ENCODE peak calls at places on chromosome 20, in nine cellular contexts. One of them, this sample, is unnamed.

GRCh38 chr20:20462185-20462584 is 94.3 kb downstream of the INSM1 start:
- DNase-seq in A549: no peak
- DNase-seq in neuronal stem cell: no peak
- DNase-seq in esophagus squamous epithelium: no peak
- DNase-seq in CD8-positive, alpha-beta T cell: no peak
- DNase-seq in lower lobe of right lung: no peak
- DNase-seq in WERI-Rb-1: no peak
- DNase-seq in breast epithelium: no peak
- DNase-seq in CD8-positive, alpha-beta memory T cell: no peak
- DNase-seq in this sample: no peak

GRCh38 chr20:43189614-43190331 is at the start of gene PTPRT:
- DNase-seq in A549: no peak
- DNase-seq in neuronal stem cell: no peak
- DNase-seq in esophagus squamous epithelium: no peak
- DNase-seq in CD8-positive, alpha-beta T cell: no peak
- DNase-seq in lower lobe of right lung: no peak
- DNase-seq in WERI-Rb-1: no peak
- DNase-seq in breast epithelium: no peak
- DNase-seq in CD8-positive, alpha-beta memory T cell: no peak
- DNase-seq in this sample: no peak

GRCh38 chr20:13294522-13294921 is 73.4 kb downstream of the ISM1 start:
- DNase-seq in A549: no peak
- DNase-seq in neuronal stem cell: no peak
- DNase-seq in esophagus squamous epithelium: no peak
- DNase-seq in CD8-positive, alpha-beta T cell: no peak
- DNase-seq in lower lobe of right lung: no peak
- DNase-seq in WERI-Rb-1: no peak
- DNase-seq in breast epithelium: no peak
- DNase-seq in CD8-positive, alpha-beta memory T cell: no peak
- DNase-seq in this sample: no peak

GRCh38 chr20:3141757-3142156 is 17.9 kb downstream of the FASTKD5 start:
- DNase-seq in A549: no peak
- DNase-seq in neuronal stem cell: no peak
- DNase-seq in esophagus squamous epithelium: no peak
- DNase-seq in CD8-positive, alpha-beta T cell: no peak
- DNase-seq in lower lobe of right lung: no peak
- DNase-seq in WERI-Rb-1: no peak
- DNase-seq in breast epithelium: no peak
- DNase-seq in CD8-positive, alpha-beta memory T cell: no peak
- DNase-seq in this sample: no peak

GRCh38 chr20:53937330-53937729 is 133.1 kb downstream of the BCAS1 start:
- DNase-seq in A549: no peak
- DNase-seq in neuronal stem cell: no peak
- DNase-seq in esophagus squamous epithelium: no peak
- DNase-seq in CD8-positive, alpha-beta T cell: no peak
- DNase-seq in lower lobe of right lung: no peak
- DNase-seq in WERI-Rb-1: no peak
- DNase-seq in breast epithelium: no peak
- DNase-seq in CD8-positive, alpha-beta memory T cell: no peak
- DNase-seq in this sample: no peak

GRCh38 chr20:42082611-42083010 is 464.4 kb upstream of the CHD6 start:
- DNase-seq in A549: no peak
- DNase-seq in neuronal stem cell: no peak
- DNase-seq in esophagus squamous epithelium: no peak
- DNase-seq in CD8-positive, alpha-beta T cell: no peak
- DNase-seq in lower lobe of right lung: no peak
- DNase-seq in WERI-Rb-1: no peak
- DNase-seq in breast epithelium: no peak
- DNase-seq in CD8-positive, alpha-beta memory T cell: no peak
- DNase-seq in this sample: no peak

GRCh38 chr20:43963872-43964791 is 49.5 kb downstream of the TOX2 start:
- DNase-seq in A549: no peak
- DNase-seq in neuronal stem cell: no peak
- DNase-seq in esophagus squamous epithelium: no peak
- DNase-seq in CD8-positive, alpha-beta T cell: peak
- DNase-seq in lower lobe of right lung: no peak
- DNase-seq in WERI-Rb-1: no peak
- DNase-seq in breast epithelium: no peak
- DNase-seq in CD8-positive, alpha-beta memory T cell: no peak
- DNase-seq in this sample: no peak

GRCh38 chr20:49794336-49795124 is 18.1 kb upstream of the SLC9A8 start:
- DNase-seq in A549: no peak
- DNase-seq in neuronal stem cell: no peak
- DNase-seq in esophagus squamous epithelium: no peak
- DNase-seq in CD8-positive, alpha-beta T cell: no peak
- DNase-seq in lower lobe of right lung: peak
- DNase-seq in WERI-Rb-1: no peak
- DNase-seq in breast epithelium: no peak
- DNase-seq in CD8-positive, alpha-beta memory T cell: peak
- DNase-seq in this sample: no peak

GRCh38 chr20:53413188-53413631 is 180.4 kb downstream of the ZNF217 start:
- DNase-seq in A549: peak
- DNase-seq in neuronal stem cell: peak
- DNase-seq in esophagus squamous epithelium: no peak
- DNase-seq in CD8-positive, alpha-beta T cell: peak
- DNase-seq in lower lobe of right lung: peak
- DNase-seq in WERI-Rb-1: peak
- DNase-seq in breast epithelium: no peak
- DNase-seq in CD8-positive, alpha-beta memory T cell: peak
- DNase-seq in this sample: no peak

GRCh38 chr20:51003776-51004175 is 19.1 kb downstream of the KCNG1 start:
- DNase-seq in A549: no peak
- DNase-seq in neuronal stem cell: no peak
- DNase-seq in esophagus squamous epithelium: no peak
- DNase-seq in CD8-positive, alpha-beta T cell: no peak
- DNase-seq in lower lobe of right lung: no peak
- DNase-seq in WERI-Rb-1: no peak
- DNase-seq in breast epithelium: no peak
- DNase-seq in CD8-positive, alpha-beta memory T cell: no peak
- DNase-seq in this sample: no peak

GRCh38 chr20:11783102-11783861 is 134.4 kb upstream of the BTBD3 start:
- DNase-seq in A549: no peak
- DNase-seq in neuronal stem cell: no peak
- DNase-seq in esophagus squamous epithelium: no peak
- DNase-seq in CD8-positive, alpha-beta T cell: no peak
- DNase-seq in lower lobe of right lung: no peak
- DNase-seq in WERI-Rb-1: no peak
- DNase-seq in breast epithelium: no peak
- DNase-seq in CD8-positive, alpha-beta memory T cell: no peak
- DNase-seq in this sample: no peak

GRCh38 chr20:11776687-11777086 is 141.0 kb upstream of the BTBD3 start:
- DNase-seq in A549: no peak
- DNase-seq in neuronal stem cell: no peak
- DNase-seq in esophagus squamous epithelium: no peak
- DNase-seq in CD8-positive, alpha-beta T cell: no peak
- DNase-seq in lower lobe of right lung: no peak
- DNase-seq in WERI-Rb-1: no peak
- DNase-seq in breast epithelium: no peak
- DNase-seq in CD8-positive, alpha-beta memory T cell: no peak
- DNase-seq in this sample: no peak

GRCh38 chr20:11777387-11777786 is 140.3 kb upstream of the BTBD3 start:
- DNase-seq in A549: no peak
- DNase-seq in neuronal stem cell: no peak
- DNase-seq in esophagus squamous epithelium: no peak
- DNase-seq in CD8-positive, alpha-beta T cell: no peak
- DNase-seq in lower lobe of right lung: no peak
- DNase-seq in WERI-Rb-1: no peak
- DNase-seq in breast epithelium: no peak
- DNase-seq in CD8-positive, alpha-beta memory T cell: no peak
- DNase-seq in this sample: no peak

GRCh38 chr20:11780765-11781369 is 136.8 kb upstream of the BTBD3 start:
- DNase-seq in A549: no peak
- DNase-seq in neuronal stem cell: no peak
- DNase-seq in esophagus squamous epithelium: no peak
- DNase-seq in CD8-positive, alpha-beta T cell: no peak
- DNase-seq in lower lobe of right lung: no peak
- DNase-seq in WERI-Rb-1: no peak
- DNase-seq in breast epithelium: no peak
- DNase-seq in CD8-positive, alpha-beta memory T cell: no peak
- DNase-seq in this sample: no peak

GRCh38 chr20:11777861-11778570 is 139.7 kb upstream of the BTBD3 start:
- DNase-seq in A549: no peak
- DNase-seq in neuronal stem cell: no peak
- DNase-seq in esophagus squamous epithelium: no peak
- DNase-seq in CD8-positive, alpha-beta T cell: no peak
- DNase-seq in lower lobe of right lung: no peak
- DNase-seq in WERI-Rb-1: no peak
- DNase-seq in breast epithelium: no peak
- DNase-seq in CD8-positive, alpha-beta memory T cell: no peak
- DNase-seq in this sample: no peak
- H3K4me3 ChIP-seq in A549: peak
- H3K4me3 ChIP-seq in neuronal stem cell: no peak
- H3K4me3 ChIP-seq in esophagus squamous epithelium: peak
- H3K4me3 ChIP-seq in CD8-positive, alpha-beta T cell: no peak
- H3K4me3 ChIP-seq in lower lobe of right lung: no peak
- H3K4me3 ChIP-seq in WERI-Rb-1: no peak
- H3K4me3 ChIP-seq in breast epithelium: peak
- H3K4me3 ChIP-seq in CD8-positive, alpha-beta memory T cell: no peak
- H3K4me3 ChIP-seq in this sample: peak

DNA sequence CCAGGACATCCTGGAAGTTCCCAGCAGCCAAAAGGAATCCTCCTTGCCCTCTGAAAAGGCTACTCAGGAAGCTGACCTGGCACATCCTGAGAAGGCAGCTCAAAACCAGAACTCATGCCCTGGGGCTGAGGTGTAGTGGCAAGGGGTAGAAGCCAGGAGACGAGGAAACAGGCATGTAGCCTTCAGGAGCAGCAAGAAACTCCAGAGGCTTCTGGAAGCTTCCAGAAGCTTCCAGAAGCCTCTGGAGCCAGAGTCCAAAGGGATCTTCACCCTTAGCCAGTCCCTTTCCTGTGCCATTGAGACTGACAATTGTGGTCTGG is 43.9 kb downstream of the BMP7 start:
- DNase-seq in A549: no peak
- DNase-seq in neuronal stem cell: no peak
- DNase-seq in esophagus squamous epithelium: no peak
- DNase-seq in CD8-positive, alpha-beta T cell: no peak
- DNase-seq in lower lobe of right lung: no peak
- DNase-seq in WERI-Rb-1: no peak
- DNase-seq in breast epithelium: no peak
- DNase-seq in CD8-positive, alpha-beta memory T cell: no peak
- DNase-seq in this sample: no peak
- H3K27ac ChIP-seq in A549: no peak
- H3K27ac ChIP-seq in neuronal stem cell: no peak
- H3K27ac ChIP-seq in esophagus squamous epithelium: no peak
- H3K27ac ChIP-seq in CD8-positive, alpha-beta T cell: no peak
- H3K27ac ChIP-seq in lower lobe of right lung: no peak
- H3K27ac ChIP-seq in WERI-Rb-1: no peak
- H3K27ac ChIP-seq in breast epithelium: no peak
- H3K27ac ChIP-seq in CD8-positive, alpha-beta memory T cell: no peak
- H3K27ac ChIP-seq in this sample: no peak

GRCh38 chr20:31606928-31607639 is 2.0 kb downstream of the ID1 start:
- DNase-seq in A549: peak
- DNase-seq in neuronal stem cell: no peak
- DNase-seq in esophagus squamous epithelium: no peak
- DNase-seq in CD8-positive, alpha-beta T cell: no peak
- DNase-seq in lower lobe of right lung: peak
- DNase-seq in WERI-Rb-1: peak
- DNase-seq in breast epithelium: no peak
- DNase-seq in CD8-positive, alpha-beta memory T cell: no peak
- DNase-seq in this sample: no peak

GRCh38 chr20:31605902-31606677 is 1.0 kb downstream of the ID1 start:
- DNase-seq in A549: no peak
- DNase-seq in neuronal stem cell: no peak
- DNase-seq in esophagus squamous epithelium: no peak
- DNase-seq in CD8-positive, alpha-beta T cell: no peak
- DNase-seq in lower lobe of right lung: peak
- DNase-seq in WERI-Rb-1: peak
- DNase-seq in breast epithelium: no peak
- DNase-seq in CD8-positive, alpha-beta memory T cell: no peak
- DNase-seq in this sample: no peak

GRCh38 chr20:31608256-31608980 is 3.3 kb downstream of the ID1 start:
- DNase-seq in A549: peak
- DNase-seq in neuronal stem cell: peak
- DNase-seq in esophagus squamous epithelium: no peak
- DNase-seq in CD8-positive, alpha-beta T cell: no peak
- DNase-seq in lower lobe of right lung: peak
- DNase-seq in WERI-Rb-1: peak
- DNase-seq in breast epithelium: peak
- DNase-seq in CD8-positive, alpha-beta memory T cell: no peak
- DNase-seq in this sample: no peak

GRCh38 chr20:31606678-31606927 is 1.5 kb downstream of the ID1 start:
- DNase-seq in A549: no peak
- DNase-seq in neuronal stem cell: no peak
- DNase-seq in esophagus squamous epithelium: no peak
- DNase-seq in CD8-positive, alpha-beta T cell: no peak
- DNase-seq in lower lobe of right lung: no peak
- DNase-seq in WERI-Rb-1: no peak
- DNase-seq in breast epithelium: no peak
- DNase-seq in CD8-positive, alpha-beta memory T cell: no peak
- DNase-seq in this sample: no peak

DNA sequence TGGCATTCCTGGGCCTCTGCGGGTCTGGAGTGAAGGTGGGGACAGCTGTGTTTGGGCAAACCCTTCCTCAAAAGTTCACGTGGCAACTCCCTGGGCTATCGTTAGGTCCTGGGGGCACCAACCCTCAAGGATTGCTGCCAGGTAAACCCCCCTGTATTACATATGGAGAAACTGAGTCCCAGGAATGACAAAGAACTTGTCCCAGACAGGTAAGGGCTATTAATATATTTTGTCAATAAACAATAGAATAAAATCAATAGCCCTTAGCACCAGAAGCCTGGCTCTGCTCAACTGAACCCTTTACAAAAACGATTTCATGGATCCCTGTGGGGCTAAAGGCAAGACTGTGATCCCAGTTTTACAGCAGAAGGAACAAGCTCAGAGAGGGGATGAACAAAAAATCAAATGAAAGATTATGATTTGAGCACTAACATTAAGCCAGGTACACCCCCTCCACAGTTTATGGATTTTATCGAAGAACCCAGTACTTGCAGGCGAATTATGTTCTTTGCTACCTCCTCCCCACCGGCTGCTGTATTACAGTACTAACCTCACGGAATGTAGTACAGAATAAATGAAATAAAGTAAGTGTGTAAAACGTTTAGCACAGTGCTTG is 2.7 kb downstream of the ID1 start:
- DNase-seq in A549: peak
- DNase-seq in neuronal stem cell: no peak
- DNase-seq in esophagus squamous epithelium: no peak
- DNase-seq in CD8-positive, alpha-beta T cell: no peak
- DNase-seq in lower lobe of right lung: no peak
- DNase-seq in WERI-Rb-1: no peak
- DNase-seq in breast epithelium: no peak
- DNase-seq in CD8-positive, alpha-beta memory T cell: no peak
- DNase-seq in this sample: no peak
- H3K4me3 ChIP-seq in A549: peak
- H3K4me3 ChIP-seq in neuronal stem cell: no peak
- H3K4me3 ChIP-seq in esophagus squamous epithelium: peak
- H3K4me3 ChIP-seq in CD8-positive, alpha-beta T cell: no peak
- H3K4me3 ChIP-seq in lower lobe of right lung: peak
- H3K4me3 ChIP-seq in WERI-Rb-1: peak
- H3K4me3 ChIP-seq in breast epithelium: peak
- H3K4me3 ChIP-seq in CD8-positive, alpha-beta memory T cell: no peak
- H3K4me3 ChIP-seq in this sample: no peak

DNA sequence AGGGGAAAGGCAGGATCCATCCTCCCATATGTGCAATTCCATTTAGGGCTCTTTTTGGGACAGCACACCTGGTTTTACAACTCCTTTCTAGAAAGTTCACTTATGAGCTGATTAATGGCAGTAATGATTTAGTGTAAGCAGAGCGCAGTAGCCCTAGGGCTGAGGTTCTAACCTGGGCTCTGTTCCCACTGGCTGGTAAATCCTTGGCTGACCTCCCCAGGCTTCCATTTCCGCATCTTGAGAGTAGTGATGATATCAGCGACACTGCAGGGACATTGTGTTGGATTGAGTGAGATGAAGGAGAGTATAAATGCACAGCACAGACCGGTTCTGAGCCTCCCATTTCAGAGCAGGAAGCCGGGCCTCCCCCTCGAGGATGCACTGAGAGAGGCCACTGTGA is 477.1 kb upstream of the SULF2 start:
- DNase-seq in A549: no peak
- DNase-seq in neuronal stem cell: no peak
- DNase-seq in esophagus squamous epithelium: no peak
- DNase-seq in CD8-positive, alpha-beta T cell: no peak
- DNase-seq in lower lobe of right lung: no peak
- DNase-seq in WERI-Rb-1: no peak
- DNase-seq in breast epithelium: peak
- DNase-seq in CD8-positive, alpha-beta memory T cell: no peak
- DNase-seq in this sample: no peak
- H3K27ac ChIP-seq in A549: no peak
- H3K27ac ChIP-seq in neuronal stem cell: no peak
- H3K27ac ChIP-seq in esophagus squamous epithelium: no peak
- H3K27ac ChIP-seq in CD8-positive, alpha-beta T cell: no peak
- H3K27ac ChIP-seq in lower lobe of right lung: no peak
- H3K27ac ChIP-seq in WERI-Rb-1: no peak
- H3K27ac ChIP-seq in breast epithelium: no peak
- H3K27ac ChIP-seq in CD8-positive, alpha-beta memory T cell: no peak
- H3K27ac ChIP-seq in this sample: no peak